ENCODE peak calls at places on chromosomes 4 and X, in five cellular contexts. C is adipocyte, P is AG09319, B is left kidney, W is PC-9. H is an unnamed sample.
A peak's percentile ranks its signal among the peaks of the same experiment; 100 is the strongest.

GRCh38 chrX:81377329-81377728 is 175.4 kb downstream of the SH3BGRL start:
- DNase-seq in C (peak; percentile 66), P (no peak), W (no peak), B (peak; percentile 27), H (no peak)

GRCh38 chr4:1504786-1505500 is 98.7 kb upstream of the NKX1-1 start:
- DNase-seq in B (no peak), C (no peak), W (no peak), P (no peak), H (no peak)

GRCh38 chrX:142804085-142804484 is 221.6 kb upstream of the SPANXN4 start:
- DNase-seq in B (no peak), P (no peak), W (no peak), C (no peak), H (peak; percentile 31)

GRCh38 chr4:1402516-1403101 is 3.6 kb downstream of the NKX1-1 start:
- DNase-seq in W (no peak), P (no peak), C (peak; percentile 6), B (no peak), H (no peak)

GRCh38 chr4:16079046-16079445 is 4.8 kb downstream of the PROM1 start:
- DNase-seq in W (no peak), B (no peak), P (no peak), C (peak; percentile 18), H (peak; percentile 66)

GRCh38 chr4:182189107-182189878 is 53.9 kb upstream of the TENM3 start:
- DNase-seq in B (peak; percentile 90), P (no peak), W (no peak), C (peak; percentile 65), H (no peak)

GRCh38 chr4:23324291-23324690 is 565.6 kb downstream of the PPARGC1A start:
- DNase-seq in W (peak; percentile 39), C (no peak), B (no peak), P (no peak), H (no peak)

GRCh38 chr4:15913631-15913970 is 24.9 kb downstream of the FGFBP1 start:
- DNase-seq in C (peak; percentile 66), P (peak; percentile 53), B (peak; percentile 23), W (peak; percentile 99), H (no peak)

GRCh38 chr4:171279131-171279530 is 534.1 kb upstream of the GALNTL6 start:
- DNase-seq in P (no peak), B (no peak), W (no peak), C (peak; percentile 23), H (no peak)

GRCh38 chr4:184383497-184384055 is 90.8 kb downstream of the IRF2 start:
- DNase-seq in W (peak; percentile 89), C (peak; percentile 93), P (peak; percentile 69), B (no peak), H (no peak)

GRCh38 chr4:41070516-41071281 is 143.6 kb downstream of the APBB2 start:
- DNase-seq in W (no peak), B (no peak), C (peak; percentile 51), P (no peak), H (no peak)

GRCh38 chr4:76753814-76754213 is 144.1 kb downstream of the SOWAHB start:
- DNase-seq in W (no peak), B (peak; percentile 89), P (peak; percentile 68), C (peak; percentile 77), H (no peak)

GRCh38 chr4:37892641-37893040 is 1.8 kb downstream of the TBC1D1 start:
- DNase-seq in P (no peak), W (no peak), B (no peak), C (no peak), H (no peak)

GRCh38 chr4:38659346-38659745 is 4.7 kb upstream of the KLF3 start:
- DNase-seq in B (no peak), C (no peak), W (no peak), P (no peak), H (no peak)

GRCh38 chr4:184824081-184824775 is 1.5 kb downstream of the ACSL1 start:
- DNase-seq in B (no peak), W (no peak), C (no peak), P (no peak), H (no peak)

H was measured in T47D.